ENCODE peak calls at places on chromosomes 1 and 21, in four cellular contexts. W, E, C and Z are unnamed samples.

GRCh38 chr1:3695326-3696217 is 43.3 kb downstream of the TP73 start:
- DNase-seq in W (peak; percentile 27), E (peak; percentile 69), C (peak; percentile 41), Z (peak; percentile 28)

GRCh38 chr1:220741825-220742224 is 6.3 kb upstream of the MTARC2 start:
- DNase-seq in W (no peak), E (no peak), C (no peak), Z (no peak)

GRCh38 chr21:36966066-36966845 is at the start of gene HLCS:
- DNase-seq in W (peak; percentile 68), E (peak; percentile 61), C (no peak), Z (no peak)

GRCh38 chr1:173205146-173206051 is 1.7 kb downstream of the TNFSF4 start:
- DNase-seq in W (no peak), E (no peak), C (no peak), Z (no peak)

GRCh38 chr1:11793819-11794218 is 11.9 kb downstream of the MTHFR start:
- DNase-seq in W (no peak), E (no peak), C (no peak), Z (no peak)

GRCh38 chr21:17711896-17712295 is 99.2 kb upstream of the BTG3 start:
- DNase-seq in W (no peak), E (no peak), C (no peak), Z (no peak)

GRCh38 chr1:210373878-210374599 is 45.3 kb downstream of the HHAT start:
- DNase-seq in W (peak; percentile 99), E (no peak), C (no peak), Z (peak; percentile 99)

GRCh38 chr21:33892853-33893252 is 22.8 kb downstream of the ATP5PO start:
- DNase-seq in W (peak; percentile 64), E (no peak), C (no peak), Z (peak; percentile 63)

GRCh38 chr1:174230399-174230798 is 71.1 kb downstream of the RABGAP1L start:
- DNase-seq in W (no peak), E (no peak), C (no peak), Z (no peak)

GRCh38 chr1:30719406-30720270 is 3.7 kb downstream of the MATN1 start:
- DNase-seq in W (no peak), E (peak; percentile 93), C (peak; percentile 82), Z (no peak)

GRCh38 chr1:13766906-13767564 is 67.0 kb downstream of the PRDM2 start:
- DNase-seq in W (no peak), E (no peak), C (no peak), Z (no peak)

GRCh38 chr1:155010211-155010918 is 7.8 kb downstream of the ZBTB7B start:
- DNase-seq in W (no peak), E (no peak), C (no peak), Z (no peak)

GRCh38 chr1:177927021-177927596 is 42.7 kb downstream of the SEC16B start:
- DNase-seq in W (no peak), E (no peak), C (no peak), Z (no peak)

GRCh38 chr21:42235593-42235992 is 16.7 kb downstream of the ABCG1 start:
- DNase-seq in W (no peak), E (no peak), C (no peak), Z (no peak)

GRCh38 chr1:112054504-112054903 is 65.0 kb upstream of the KCND3 start:
- DNase-seq in W (no peak), E (no peak), C (no peak), Z (no peak)

GRCh38 chr1:229596961-229597699 is 28.8 kb downstream of the TAF5L start:
- DNase-seq in W (no peak), E (peak; percentile 38), C (no peak), Z (no peak)

GRCh38 chr1:244315996-244316395 is 135.7 kb downstream of the ADSS2 start:
- DNase-seq in W (no peak), E (no peak), C (no peak), Z (no peak)